ENCODE peak calls at places on chromosomes 4 and X, in five cellular contexts. D is hepatocyte, C is Peyer's patch, E is esophagus squamous epithelium, O is dorsolateral prefrontal cortex. A is an unnamed sample.

GRCh38 chr4:41098649-41099048 is 115.7 kb downstream of the APBB2 start:
- DNase-seq in D (no peak), C (no peak), E (no peak), O (no peak), A (no peak)

GRCh38 chrX:13750204-13750603 is 15.7 kb downstream of the OFD1 start:
- DNase-seq in D (peak), C (no peak), E (no peak), O (no peak), A (peak)

GRCh38 chr4:78829296-78829695 is 53.1 kb downstream of the BMP2K start:
- DNase-seq in D (no peak), C (no peak), E (no peak), O (no peak), A (peak)

GRCh38 chr4:177740563-177740962 is 298.3 kb upstream of the AGA start:
- DNase-seq in D (no peak), C (no peak), E (no peak), O (no peak), A (no peak)

GRCh38 chr4:186840771-186841301 is 117.2 kb upstream of the FAT1 start:
- DNase-seq in D (no peak), C (no peak), E (no peak), O (no peak), A (no peak)

GRCh38 chrX:74458738-74459137 is 37.4 kb downstream of the SLC16A2 start:
- DNase-seq in D (peak), C (no peak), E (no peak), O (no peak), A (peak)

GRCh38 chr4:52059372-52059771 is 8.3 kb downstream of the SPATA18 start:
- DNase-seq in D (no peak), C (no peak), E (no peak), O (no peak), A (peak)

GRCh38 chr4:124322234-124322831 is 390.2 kb downstream of the ANKRD50 start:
- DNase-seq in D (peak), C (no peak), E (no peak), O (no peak), A (peak)

GRCh38 chr4:109295081-109295480 is 7.4 kb downstream of the COL25A1 start:
- DNase-seq in D (no peak), C (no peak), E (no peak), O (no peak), A (no peak)

GRCh38 chrX:24166078-24166477 is 16.5 kb downstream of the ZFX start:
- DNase-seq in D (no peak), C (no peak), E (no peak), O (no peak), A (no peak)

DNA sequence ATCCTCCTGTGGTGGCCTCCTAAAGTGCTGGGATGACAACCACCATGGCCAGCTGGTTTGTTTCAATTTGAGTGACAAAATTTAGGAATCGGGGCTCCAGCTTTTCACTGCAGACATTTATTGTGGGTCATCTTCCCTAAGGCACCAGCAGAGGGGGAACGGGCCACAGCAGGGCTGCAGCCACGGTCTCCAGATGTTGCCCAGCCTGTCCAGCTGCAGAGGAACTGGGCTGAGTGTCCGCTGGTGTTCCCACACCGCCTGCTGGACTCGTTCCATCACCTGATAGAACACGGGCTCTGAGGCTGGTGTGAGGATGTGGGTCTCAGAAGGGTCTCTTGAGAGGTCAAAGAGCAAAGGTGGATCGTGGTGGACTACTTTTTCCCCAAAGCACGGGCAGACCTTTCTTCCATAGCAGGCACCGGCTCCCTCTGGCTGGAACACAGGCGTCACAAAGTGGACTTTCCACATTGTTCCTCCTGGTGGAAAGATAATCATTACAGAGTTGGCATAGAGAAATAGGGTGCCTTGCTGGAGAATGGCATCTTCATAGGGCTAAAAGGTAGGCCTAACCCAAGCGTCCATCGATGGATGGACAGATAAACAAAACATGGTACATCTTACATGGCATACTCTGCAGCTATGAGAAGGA is 5.7 kb upstream of the ARSD start:
- DNase-seq in D (no peak), C (no peak), E (no peak), O (no peak), A (no peak)
- TF ChIP-seq CTCF in D (no peak), C (no peak), E (no peak), O (no peak), A (no peak)

GRCh38 chr4:39365360-39365759 is 802 bp downstream of the RFC1 start:
- DNase-seq in D (no peak), C (no peak), E (no peak), O (no peak), A (no peak)

GRCh38 chr4:39363773-39364393 is 2.3 kb downstream of the RFC1 start:
- DNase-seq in D (no peak), C (no peak), E (no peak), O (no peak), A (no peak)

GRCh38 chr4:39365931-39366771 is at the start of gene RFC1:
- DNase-seq in D (peak), C (peak), E (peak), O (peak), A (peak)

GRCh38 chr4:39367166-39367565 is 1.0 kb upstream of the RFC1 start:
- DNase-seq in D (peak), C (no peak), E (no peak), O (no peak), A (no peak)

GRCh38 chr4:39362827-39363226 is 3.3 kb downstream of the RFC1 start:
- DNase-seq in D (no peak), C (no peak), E (no peak), O (no peak), A (peak)
- H3K4me3 ChIP-seq in D (no peak), C (no peak), E (no peak), O (no peak), A (no peak)

DNA sequence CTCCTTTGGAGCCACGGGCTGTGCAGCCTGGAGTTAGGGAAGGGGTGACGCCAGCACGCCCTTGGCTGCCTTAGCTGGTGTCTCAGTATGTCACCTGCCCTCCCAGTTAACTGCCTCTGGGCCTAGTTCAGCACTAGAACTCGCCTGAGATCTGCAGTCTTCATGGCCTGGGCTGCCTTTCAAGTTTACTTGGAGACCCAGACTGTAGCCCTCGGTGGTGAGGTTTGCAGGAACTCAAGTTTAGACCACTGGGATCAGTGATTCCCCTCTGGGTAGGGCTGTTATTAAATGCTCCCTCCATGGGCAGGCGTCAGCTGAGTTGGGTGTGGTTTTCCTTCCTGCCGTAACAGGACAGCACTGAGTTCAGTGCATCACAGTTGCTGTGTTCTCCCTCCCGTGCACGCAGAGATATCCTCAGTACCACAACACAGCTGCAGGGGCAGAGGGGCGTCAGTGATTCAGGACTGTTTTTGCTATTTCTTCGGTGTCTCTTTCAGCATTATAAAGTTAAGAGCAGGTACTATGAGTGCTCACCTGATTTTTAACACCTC is 30.5 kb downstream of the PLAC8 start:
- DNase-seq in D (no peak), C (no peak), E (no peak), O (no peak), A (no peak)
- TF ChIP-seq CTCF in D (no peak), C (no peak), E (no peak), O (no peak), A (no peak)

GRCh38 chrX:66014084-66014483 is 25.8 kb downstream of the VSIG4 start:
- DNase-seq in D (no peak), C (no peak), E (no peak), O (no peak), A (no peak)

GRCh38 chrX:66014560-66014959 is 25.3 kb downstream of the VSIG4 start:
- DNase-seq in D (no peak), C (no peak), E (no peak), O (no peak), A (no peak)

GRCh38 chrX:66009231-66009845 is 30.5 kb downstream of the VSIG4 start:
- DNase-seq in D (no peak), C (no peak), E (no peak), O (no peak), A (no peak)

GRCh38 chrX:66013195-66013816 is 26.6 kb downstream of the VSIG4 start:
- DNase-seq in D (no peak), C (no peak), E (no peak), O (no peak), A (no peak)

GRCh38 chrX:66012094-66012534 is 27.8 kb downstream of the VSIG4 start:
- DNase-seq in D (no peak), C (no peak), E (no peak), O (no peak), A (no peak)
- H3K4me3 ChIP-seq in D (no peak), C (no peak), E (no peak), O (no peak), A (no peak)

DNA sequence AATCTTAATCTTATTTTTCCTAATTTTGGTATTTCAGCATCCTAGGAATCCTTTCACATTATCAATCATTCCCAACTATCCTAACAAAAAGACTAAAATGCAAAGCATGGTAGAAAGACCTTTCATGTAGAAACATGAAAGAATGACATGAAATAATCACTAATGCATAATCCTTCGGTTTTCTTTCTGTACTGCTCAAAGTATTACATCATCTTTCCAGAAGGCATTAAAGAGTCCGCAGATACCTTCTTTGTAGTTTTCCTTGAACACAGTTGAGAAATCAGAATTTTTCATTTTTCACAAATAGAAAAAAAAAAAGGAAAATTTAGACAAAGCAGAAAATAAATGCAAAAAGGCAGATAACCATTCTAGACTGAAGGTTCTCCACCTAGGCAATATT is 11.5 kb downstream of the RCHY1 start:
- DNase-seq in D (no peak), C (no peak), E (no peak), O (no peak), A (no peak)
- TF ChIP-seq CTCF in D (no peak), C (no peak), E (no peak), O (no peak), A (no peak)

GRCh38 chrX:11064851-11065600 is 46.1 kb upstream of the HCCS start:
- DNase-seq in D (no peak), C (no peak), E (no peak), O (no peak), A (peak)
- H3K4me3 ChIP-seq in D (no peak), C (no peak), E (no peak), O (peak), A (no peak)

DNA sequence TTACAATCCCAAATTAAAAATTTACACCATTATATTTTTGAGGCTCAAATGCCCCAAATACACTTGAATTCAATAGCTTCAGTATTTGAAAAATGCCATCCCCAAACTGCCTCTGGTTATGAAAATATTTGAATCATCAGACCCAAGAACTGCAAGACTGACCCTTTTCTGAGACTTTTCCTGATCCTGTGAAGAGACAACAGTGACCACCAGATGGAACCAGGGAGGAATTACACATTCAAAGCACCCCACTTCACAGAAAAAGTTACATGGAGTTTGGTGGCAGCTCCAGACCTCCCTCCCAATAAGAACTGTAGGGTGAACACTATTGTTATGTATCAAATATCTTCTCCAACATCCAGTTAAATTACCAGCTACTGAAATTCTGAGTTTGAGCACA is 44.0 kb upstream of the SCD5 start:
- DNase-seq in D (peak), C (no peak), E (no peak), O (no peak), A (peak)
- TF ChIP-seq CTCF in D (peak), C (peak), E (no peak), O (peak), A (peak)

GRCh38 chrX:7179446-7179845 is 31.5 kb upstream of the PUDP start:
- DNase-seq in D (no peak), C (no peak), E (no peak), O (no peak), A (no peak)
- H3K4me3 ChIP-seq in D (no peak), C (no peak), E (no peak), O (no peak), A (no peak)

GRCh38 chrX:69107231-69107739 is 58.0 kb downstream of the PJA1 start:
- DNase-seq in D (peak), C (no peak), E (no peak), O (no peak), A (peak)
- TF ChIP-seq CTCF in D (no peak), C (no peak), E (no peak), O (no peak), A (no peak)

GRCh38 chr4:80113615-80114014 is 40.6 kb upstream of the ANTXR2 start:
- DNase-seq in D (no peak), C (no peak), E (no peak), O (no peak), A (no peak)
- H3K4me3 ChIP-seq in D (no peak), C (no peak), E (no peak), O (no peak), A (no peak)

A was measured in choroid plexus epithelial cell.